ENCODE peak calls at places on chromosomes 16 and 17, in four cellular contexts. T is iPS DF 19.7; O is stimulated activated naive CD4-positive, alpha-beta T cell; C is T-helper 2 cell treated with Interferon-gamma antibody and Interleukin-4, amounts not matched to agents 5 μg/mL and 100 μg/mL, for 36 hours. D is an unnamed sample.

GRCh38 chr17:42249681-42250446 is 26.3 kb downstream of the STAT5B start:
- DNase-seq in O (peak), C (peak), T (no peak), D (no peak)

GRCh38 chr17:62981933-62982332 is 15.9 kb downstream of the TANC2 start:
- DNase-seq in C (no peak), O (no peak), T (no peak), D (no peak)

GRCh38 chr16:75207831-75208230 is 870 bp upstream of the CTRB2 start:
- DNase-seq in C (no peak), O (no peak), T (no peak), D (no peak)

GRCh38 chr17:1725642-1726511 is 1.4 kb downstream of the WDR81 start:
- DNase-seq in O (no peak), C (no peak), T (no peak), D (no peak)

GRCh38 chr17:81888988-81889595 is 2.3 kb downstream of the ALYREF start:
- DNase-seq in T (no peak), O (no peak), C (no peak), D (no peak)

GRCh38 chr17:58215685-58216084 is 3.4 kb downstream of the MKS1 start:
- DNase-seq in O (no peak), C (no peak), T (no peak), D (no peak)

GRCh38 chr16:636206-637080 is at the start of gene METTL26:
- DNase-seq in T (no peak), O (peak), C (peak), D (peak)

GRCh38 chr16:1296688-1297412 is 12.6 kb upstream of the UBE2I start:
- DNase-seq in T (no peak), C (peak), O (no peak), D (no peak)

GRCh38 chr16:19166500-19166899 is 1.5 kb upstream of the SYT17 start:
- DNase-seq in T (no peak), O (no peak), C (no peak), D (no peak)

GRCh38 chr16:74563828-74564263 is 43.1 kb downstream of the GLG1 start:
- DNase-seq in C (no peak), O (no peak), T (no peak), D (no peak)

GRCh38 chr16:3431779-3432219 is 11.5 kb downstream of the ZNF597 start:
- DNase-seq in T (no peak), O (peak), C (peak), D (no peak)